ENCODE peak calls at places on chromosomes 7 and 10, in four cellular contexts. Z is ovary, C is neural progenitor cell, P is Caco-2. E is an unnamed sample.

GRCh38 chr7:105098863-105099515 is 85.0 kb downstream of the KMT2E start:
- DNase-seq in Z (no peak), C (no peak), P (no peak), E (no peak)

GRCh38 chr10:131685576-131685975 is 215.2 kb upstream of the PPP2R2D start:
- DNase-seq in Z (no peak), C (no peak), P (no peak), E (no peak)

GRCh38 chr10:4677296-4678021 is 148.5 kb upstream of the AKR1E2 start:
- DNase-seq in Z (no peak), C (no peak), P (no peak), E (no peak)

GRCh38 chr7:96547371-96547811 is 162.3 kb downstream of the SEM1 start:
- DNase-seq in Z (no peak), C (no peak), P (no peak), E (no peak)

GRCh38 chr10:62130948-62131347 is 137.7 kb downstream of the RTKN2 start:
- DNase-seq in Z (no peak), C (no peak), P (no peak), E (no peak)

GRCh38 chr10:45253183-45253914 is 62.1 kb downstream of the OR13A1 start:
- DNase-seq in Z (no peak), C (no peak), P (no peak), E (no peak)

GRCh38 chr7:5218564-5219360 is 28.7 kb downstream of the WIPI2 start:
- DNase-seq in Z (no peak), C (no peak), P (no peak), E (no peak)

GRCh38 chr10:43013065-43013464 is 63.8 kb upstream of the RET start:
- DNase-seq in Z (no peak), C (no peak), P (no peak), E (no peak)

GRCh38 chr7:36583318-36583717 is 141.0 kb downstream of the AOAH start:
- DNase-seq in Z (no peak), C (no peak), P (no peak), E (no peak)

GRCh38 chr7:16086743-16087142 is 334.6 kb downstream of the CRPPA start:
- DNase-seq in Z (no peak), C (no peak), P (no peak), E (no peak)

GRCh38 chr10:16644146-16644545 is 122.5 kb upstream of the C1QL3 start:
- DNase-seq in Z (no peak), C (no peak), P (no peak), E (no peak)

GRCh38 chr10:100481462-100482081 is 18.8 kb downstream of the WNT8B start:
- DNase-seq in Z (peak; percentile 84), C (peak; percentile 85), P (peak; percentile 88), E (peak; percentile 79)

GRCh38 chr10:118045842-118046490 is 775 bp downstream of the RAB11FIP2 start:
- DNase-seq in Z (peak; percentile 57), C (no peak), P (peak; percentile 41), E (no peak)

GRCh38 chr7:105759670-105760548 is 116.5 kb downstream of the ATXN7L1 start:
- DNase-seq in Z (peak; percentile 73), C (peak; percentile 57), P (peak; percentile 56), E (no peak)

GRCh38 chr10:6321880-6322279 is 119.1 kb downstream of the PFKFB3 start:
- DNase-seq in Z (no peak), C (no peak), P (no peak), E (no peak)

GRCh38 chr10:57015595-57016303 is 654.7 kb upstream of the ZWINT start:
- DNase-seq in Z (no peak), C (no peak), P (no peak), E (no peak)

GRCh38 chr7:21768279-21768678 is 177.4 kb downstream of the CDCA7L start:
- DNase-seq in Z (no peak), C (no peak), P (no peak), E (no peak)

GRCh38 chr7:134448359-134449229 is 10.3 kb downstream of the AKR1B1 start:
- DNase-seq in Z (no peak), C (no peak), P (no peak), E (no peak)

GRCh38 chr10:48697821-48698764 is 13.4 kb downstream of the WDFY4 start:
- DNase-seq in Z (no peak), C (no peak), P (no peak), E (no peak)

GRCh38 chr7:105010538-105011523 is 3.2 kb upstream of the KMT2E start:
- DNase-seq in Z (no peak), C (no peak), P (no peak), E (no peak)

GRCh38 chr10:15718495-15719061 is 1.1 kb downstream of the ITGA8 start:
- DNase-seq in Z (no peak), C (no peak), P (no peak), E (no peak)

GRCh38 chr7:81211617-81212016 is 292.8 kb upstream of the SEMA3C start:
- DNase-seq in Z (no peak), C (peak; percentile 19), P (no peak), E (no peak)

GRCh38 chr10:86340176-86340990 is 26.2 kb downstream of the GRID1 start:
- DNase-seq in Z (no peak), C (no peak), P (no peak), E (no peak)

GRCh38 chr7:114956702-114957101 is 34.8 kb downstream of the MDFIC start:
- DNase-seq in Z (no peak), C (no peak), P (no peak), E (no peak)

GRCh38 chr7:114949227-114949626 is 27.3 kb downstream of the MDFIC start:
- DNase-seq in Z (no peak), C (no peak), P (no peak), E (no peak)

GRCh38 chr7:114952296-114952695 is 30.4 kb downstream of the MDFIC start:
- DNase-seq in Z (no peak), C (no peak), P (no peak), E (no peak)

GRCh38 chr7:114957434-114957833 is 35.5 kb downstream of the MDFIC start:
- DNase-seq in Z (no peak), C (no peak), P (no peak), E (no peak)

GRCh38 chr7:114953724-114954123 is 31.8 kb downstream of the MDFIC start:
- DNase-seq in Z (no peak), C (no peak), P (no peak), E (no peak)
- TF ChIP-seq CTCF in Z (no peak), C (no peak), P (no peak), E (no peak)

GRCh38 chr7:50721160-50721559 is 61.5 kb downstream of the GRB10 start:
- DNase-seq in Z (no peak), C (peak; percentile 35), P (no peak), E (no peak)

GRCh38 chr7:50721661-50722259 is 60.9 kb downstream of the GRB10 start:
- DNase-seq in Z (no peak), C (no peak), P (no peak), E (no peak)

GRCh38 chr7:50725774-50726173 is 56.9 kb downstream of the GRB10 start:
- DNase-seq in Z (peak; percentile 44), C (no peak), P (no peak), E (no peak)

GRCh38 chr7:50724526-50725520 is 57.9 kb downstream of the GRB10 start:
- DNase-seq in Z (no peak), C (no peak), P (no peak), E (no peak)

GRCh38 chr7:50723888-50724287 is 58.8 kb downstream of the GRB10 start:
- DNase-seq in Z (no peak), C (no peak), P (no peak), E (no peak)
- H3K4me1 ChIP-seq in Z (peaks cover 8% of the 10 kb centered on the region), C (peaks cover 9% of the 10 kb centered on the region), P (peaks cover 18% of the 10 kb centered on the region), E (peaks cover 46% of the 10 kb centered on the region)

GRCh38 chr7:17940302-17941170 is at the start of gene SNX13:
- DNase-seq in Z (peak; percentile 89), C (peak; percentile 98), P (peak; percentile 96), E (peak; percentile 92)
- TF ChIP-seq CTCF in Z (peak; percentile 26), C (peak; percentile 44), P (peak; percentile 27), E (peak; percentile 37)

GRCh38 chr10:110017940-110018339 is 10.2 kb downstream of the ADD3 start:
- DNase-seq in Z (no peak), C (no peak), P (no peak), E (no peak)

GRCh38 chr10:110023785-110024184 is 16.0 kb downstream of the ADD3 start:
- DNase-seq in Z (no peak), C (no peak), P (no peak), E (no peak)

GRCh38 chr10:110022716-110023504 is 15.1 kb downstream of the ADD3 start:
- DNase-seq in Z (no peak), C (peak; percentile 9), P (no peak), E (no peak)

GRCh38 chr10:110016957-110017514 is 9.3 kb downstream of the ADD3 start:
- DNase-seq in Z (no peak), C (no peak), P (no peak), E (no peak)

DNA sequence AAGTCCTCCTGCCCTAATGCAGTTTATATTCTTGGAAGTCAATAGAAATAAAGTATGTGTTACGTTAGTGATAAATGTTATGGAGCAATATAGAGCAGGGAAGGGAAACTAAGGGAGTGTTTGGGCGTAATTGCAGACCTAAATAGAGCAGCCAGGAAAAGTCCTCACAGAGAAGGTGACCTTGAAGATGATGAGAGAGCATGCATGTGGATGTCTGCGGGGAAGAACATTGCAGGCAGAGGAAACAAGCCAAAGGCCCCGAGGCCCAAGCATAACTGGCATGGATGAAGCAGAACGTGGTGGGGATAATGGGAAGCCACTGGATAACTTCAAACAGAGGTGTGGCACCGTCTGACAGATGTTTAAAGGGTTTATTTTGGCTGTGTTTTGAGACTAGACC is 12.5 kb downstream of the ADD3 start:
- DNase-seq in Z (no peak), C (no peak), P (no peak), E (no peak)
- H3K4me1 ChIP-seq in Z (peaks cover 6% of the 10 kb centered on the region), C (peaks cover 34% of the 10 kb centered on the region), P (peaks cover 5% of the 10 kb centered on the region), E (peaks cover 9% of the 10 kb centered on the region)

GRCh38 chr10:130493021-130493420 is 356.8 kb downstream of the GLRX3 start:
- DNase-seq in Z (no peak), C (no peak), P (no peak), E (no peak)

GRCh38 chr10:130495116-130495862 is 359.1 kb downstream of the GLRX3 start:
- DNase-seq in Z (no peak), C (no peak), P (no peak), E (no peak)

GRCh38 chr10:130491698-130492050 is 355.5 kb downstream of the GLRX3 start:
- DNase-seq in Z (no peak), C (no peak), P (no peak), E (no peak)

GRCh38 chr10:130492266-130492934 is 356.2 kb downstream of the GLRX3 start:
- DNase-seq in Z (no peak), C (no peak), P (no peak), E (no peak)

GRCh38 chr10:130493446-130494198 is 357.4 kb downstream of the GLRX3 start:
- DNase-seq in Z (no peak), C (peak; percentile 28), P (no peak), E (no peak)
- TF ChIP-seq CTCF in Z (no peak), C (no peak), P (no peak), E (no peak)

DNA sequence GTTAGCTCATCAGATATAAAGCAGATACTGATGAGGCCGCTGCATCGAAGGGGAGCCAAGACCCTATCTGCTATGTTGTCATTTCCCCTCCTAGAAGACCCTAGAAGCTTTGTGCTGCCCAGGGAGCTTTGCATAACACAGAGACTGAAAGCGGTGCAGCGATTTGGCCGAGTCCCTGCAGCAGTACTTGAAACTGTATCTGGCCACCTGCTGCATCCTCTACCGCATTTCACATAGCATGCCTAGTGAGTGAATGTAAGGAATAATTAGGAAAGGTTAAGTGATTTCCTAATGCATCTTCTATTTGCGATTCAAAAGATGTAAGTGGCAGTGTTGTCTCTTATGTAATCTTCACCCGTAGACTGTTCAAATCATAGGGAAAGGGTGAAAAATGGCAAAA is 106.7 kb downstream of the LRMDA start:
- DNase-seq in Z (no peak), C (peak; percentile 30), P (no peak), E (no peak)
- H3K4me1 ChIP-seq in Z (peaks cover 3% of the 10 kb centered on the region), C (peaks cover 73% of the 10 kb centered on the region), P (no peaks in the 10 kb centered on the region), E (no peaks in the 10 kb centered on the region)

E was measured in psoas muscle.